ENCODE peak calls at places on chromosome 12, in six cellular contexts. One of them, this sample, is unnamed.

GRCh38 chr12:75207338-75208083 is 2.1 kb downstream of the KCNC2 start:
- DNase-seq in BE2C: no peak
- DNase-seq in astrocyte of the spinal cord: no peak
- DNase-seq in transverse colon: no peak
- DNase-seq in neural progenitor cell: peak
- DNase-seq in cardiac fibroblast: no peak
- DNase-seq in this sample: no peak

GRCh38 chr12:1855241-1855640 is 34.9 kb downstream of the LRTM2 start:
- DNase-seq in cardiac fibroblast: peak
- DNase-seq in transverse colon: no peak
- DNase-seq in neural progenitor cell: no peak
- DNase-seq in BE2C: no peak
- DNase-seq in astrocyte of the spinal cord: no peak
- DNase-seq in this sample: no peak

GRCh38 chr12:18703916-18704315 is 33.9 kb downstream of the PLCZ1 start:
- DNase-seq in cardiac fibroblast: no peak
- DNase-seq in neural progenitor cell: no peak
- DNase-seq in astrocyte of the spinal cord: no peak
- DNase-seq in BE2C: no peak
- DNase-seq in transverse colon: no peak
- DNase-seq in this sample: no peak

GRCh38 chr12:124655317-124656213 is 88.2 kb upstream of the NCOR2 start:
- DNase-seq in BE2C: peak
- DNase-seq in neural progenitor cell: peak
- DNase-seq in transverse colon: peak
- DNase-seq in astrocyte of the spinal cord: peak
- DNase-seq in cardiac fibroblast: peak
- DNase-seq in this sample: peak

GRCh38 chr12:113407931-113408585 is 4.4 kb upstream of the SDS start:
- DNase-seq in cardiac fibroblast: peak
- DNase-seq in neural progenitor cell: no peak
- DNase-seq in astrocyte of the spinal cord: peak
- DNase-seq in BE2C: no peak
- DNase-seq in transverse colon: no peak
- DNase-seq in this sample: no peak

GRCh38 chr12:69783365-69783764 is 41.7 kb upstream of the MYRFL start:
- DNase-seq in astrocyte of the spinal cord: no peak
- DNase-seq in cardiac fibroblast: no peak
- DNase-seq in neural progenitor cell: peak
- DNase-seq in BE2C: no peak
- DNase-seq in transverse colon: no peak
- DNase-seq in this sample: no peak

GRCh38 chr12:70960484-70960883 is 39.9 kb upstream of the PTPRR start:
- DNase-seq in astrocyte of the spinal cord: no peak
- DNase-seq in neural progenitor cell: no peak
- DNase-seq in BE2C: no peak
- DNase-seq in cardiac fibroblast: no peak
- DNase-seq in transverse colon: no peak
- DNase-seq in this sample: no peak

GRCh38 chr12:62846506-62846905 is 88.4 kb downstream of the PPM1H start:
- DNase-seq in cardiac fibroblast: no peak
- DNase-seq in astrocyte of the spinal cord: peak
- DNase-seq in BE2C: no peak
- DNase-seq in neural progenitor cell: no peak
- DNase-seq in transverse colon: no peak
- DNase-seq in this sample: no peak

GRCh38 chr12:123024819-123025391 is 44.4 kb downstream of the ARL6IP4 start:
- DNase-seq in neural progenitor cell: no peak
- DNase-seq in BE2C: no peak
- DNase-seq in astrocyte of the spinal cord: peak
- DNase-seq in cardiac fibroblast: no peak
- DNase-seq in transverse colon: no peak
- DNase-seq in this sample: no peak

GRCh38 chr12:96522690-96523089 is 33.3 kb downstream of the CFAP54 start:
- DNase-seq in neural progenitor cell: no peak
- DNase-seq in transverse colon: no peak
- DNase-seq in BE2C: no peak
- DNase-seq in cardiac fibroblast: no peak
- DNase-seq in astrocyte of the spinal cord: no peak
- DNase-seq in this sample: no peak

GRCh38 chr12:14950982-14951746 is 10.2 kb downstream of the ARHGDIB start:
- DNase-seq in astrocyte of the spinal cord: no peak
- DNase-seq in neural progenitor cell: peak
- DNase-seq in transverse colon: peak
- DNase-seq in BE2C: no peak
- DNase-seq in cardiac fibroblast: peak
- DNase-seq in this sample: no peak

GRCh38 chr12:95634622-95635621 is 83.6 kb upstream of the USP44 start:
- DNase-seq in astrocyte of the spinal cord: peak
- DNase-seq in transverse colon: peak
- DNase-seq in BE2C: peak
- DNase-seq in neural progenitor cell: no peak
- DNase-seq in cardiac fibroblast: peak
- DNase-seq in this sample: no peak

GRCh38 chr12:57983150-57983857 is 41.9 kb downstream of the ATP23 start:
- DNase-seq in cardiac fibroblast: peak
- DNase-seq in transverse colon: peak
- DNase-seq in astrocyte of the spinal cord: peak
- DNase-seq in BE2C: peak
- DNase-seq in neural progenitor cell: peak
- DNase-seq in this sample: peak

GRCh38 chr12:105214670-105215375 is 21.2 kb downstream of the APPL2 start:
- DNase-seq in neural progenitor cell: no peak
- DNase-seq in BE2C: no peak
- DNase-seq in transverse colon: peak
- DNase-seq in astrocyte of the spinal cord: no peak
- DNase-seq in cardiac fibroblast: peak
- DNase-seq in this sample: no peak

GRCh38 chr12:85277900-85278597 is 2.0 kb upstream of the ALX1 start:
- DNase-seq in transverse colon: peak
- DNase-seq in neural progenitor cell: peak
- DNase-seq in astrocyte of the spinal cord: peak
- DNase-seq in BE2C: no peak
- DNase-seq in cardiac fibroblast: no peak
- DNase-seq in this sample: no peak

GRCh38 chr12:85698937-85699336 is 137.3 kb downstream of the RASSF9 start:
- DNase-seq in astrocyte of the spinal cord: no peak
- DNase-seq in BE2C: no peak
- DNase-seq in cardiac fibroblast: no peak
- DNase-seq in neural progenitor cell: no peak
- DNase-seq in transverse colon: no peak
- DNase-seq in this sample: no peak

GRCh38 chr12:11798856-11799530 is 149.5 kb downstream of the ETV6 start:
- DNase-seq in cardiac fibroblast: peak
- DNase-seq in astrocyte of the spinal cord: peak
- DNase-seq in BE2C: no peak
- DNase-seq in neural progenitor cell: no peak
- DNase-seq in transverse colon: no peak
- DNase-seq in this sample: no peak

GRCh38 chr12:114238808-114239207 is 167.1 kb downstream of the TBX5 start:
- DNase-seq in astrocyte of the spinal cord: no peak
- DNase-seq in cardiac fibroblast: peak
- DNase-seq in transverse colon: no peak
- DNase-seq in BE2C: peak
- DNase-seq in neural progenitor cell: no peak
- DNase-seq in this sample: no peak

GRCh38 chr12:98532687-98533304 is 17.4 kb downstream of the TMPO start:
- DNase-seq in astrocyte of the spinal cord: peak
- DNase-seq in BE2C: no peak
- DNase-seq in cardiac fibroblast: peak
- DNase-seq in transverse colon: no peak
- DNase-seq in neural progenitor cell: peak
- DNase-seq in this sample: no peak

GRCh38 chr12:5276327-5276880 is 155.5 kb upstream of the NTF3 start:
- DNase-seq in astrocyte of the spinal cord: no peak
- DNase-seq in BE2C: no peak
- DNase-seq in cardiac fibroblast: no peak
- DNase-seq in transverse colon: no peak
- DNase-seq in neural progenitor cell: no peak
- DNase-seq in this sample: no peak

GRCh38 chr12:56104109-56104814 is at the start of gene PA2G4:
- DNase-seq in transverse colon: peak
- DNase-seq in BE2C: peak
- DNase-seq in astrocyte of the spinal cord: peak
- DNase-seq in neural progenitor cell: peak
- DNase-seq in cardiac fibroblast: peak
- DNase-seq in this sample: peak

GRCh38 chr12:62251609-62251958 is 8.6 kb upstream of the USP15 start:
- DNase-seq in cardiac fibroblast: no peak
- DNase-seq in transverse colon: no peak
- DNase-seq in BE2C: no peak
- DNase-seq in neural progenitor cell: no peak
- DNase-seq in astrocyte of the spinal cord: no peak
- DNase-seq in this sample: no peak

GRCh38 chr12:89364631-89365030 is 12.3 kb upstream of the DUSP6 start:
- DNase-seq in neural progenitor cell: no peak
- DNase-seq in transverse colon: no peak
- DNase-seq in cardiac fibroblast: no peak
- DNase-seq in astrocyte of the spinal cord: no peak
- DNase-seq in BE2C: no peak
- DNase-seq in this sample: no peak

GRCh38 chr12:49791700-49792099 is 36.5 kb downstream of the NCKAP5L start:
- DNase-seq in transverse colon: no peak
- DNase-seq in astrocyte of the spinal cord: no peak
- DNase-seq in cardiac fibroblast: no peak
- DNase-seq in neural progenitor cell: no peak
- DNase-seq in BE2C: no peak
- DNase-seq in this sample: no peak

GRCh38 chr12:15852383-15852782 is 29.8 kb upstream of the STRAP start:
- DNase-seq in transverse colon: no peak
- DNase-seq in BE2C: no peak
- DNase-seq in astrocyte of the spinal cord: peak
- DNase-seq in cardiac fibroblast: peak
- DNase-seq in neural progenitor cell: no peak
- DNase-seq in this sample: no peak

GRCh38 chr12:88553941-88554658 is 26.2 kb downstream of the KITLG start:
- DNase-seq in astrocyte of the spinal cord: peak
- DNase-seq in cardiac fibroblast: peak
- DNase-seq in neural progenitor cell: peak
- DNase-seq in transverse colon: no peak
- DNase-seq in BE2C: no peak
- DNase-seq in this sample: no peak

GRCh38 chr12:26233620-26234019 is 38.2 kb downstream of the SSPN start:
- DNase-seq in transverse colon: no peak
- DNase-seq in neural progenitor cell: no peak
- DNase-seq in cardiac fibroblast: peak
- DNase-seq in BE2C: no peak
- DNase-seq in astrocyte of the spinal cord: peak
- DNase-seq in this sample: no peak

GRCh38 chr12:65778268-65779090 is 45.8 kb upstream of the HMGA2 start:
- DNase-seq in transverse colon: no peak
- DNase-seq in BE2C: no peak
- DNase-seq in cardiac fibroblast: peak
- DNase-seq in astrocyte of the spinal cord: peak
- DNase-seq in neural progenitor cell: no peak
- DNase-seq in this sample: no peak

GRCh38 chr12:89040146-89040964 is 311.9 kb downstream of the DUSP6 start:
- DNase-seq in astrocyte of the spinal cord: peak
- DNase-seq in BE2C: no peak
- DNase-seq in cardiac fibroblast: peak
- DNase-seq in transverse colon: peak
- DNase-seq in neural progenitor cell: no peak
- DNase-seq in this sample: no peak

GRCh38 chr12:64180951-64181350 is 41.1 kb downstream of the KICS2 start:
- DNase-seq in transverse colon: no peak
- DNase-seq in cardiac fibroblast: peak
- DNase-seq in neural progenitor cell: no peak
- DNase-seq in BE2C: no peak
- DNase-seq in astrocyte of the spinal cord: peak
- DNase-seq in this sample: no peak
- H3K4me3 ChIP-seq in transverse colon: no peak
- H3K4me3 ChIP-seq in cardiac fibroblast: no peak
- H3K4me3 ChIP-seq in neural progenitor cell: no peak
- H3K4me3 ChIP-seq in BE2C: no peak
- H3K4me3 ChIP-seq in astrocyte of the spinal cord: no peak
- H3K4me3 ChIP-seq in this sample: no peak

GRCh38 chr12:120394483-120395367 is 25.8 kb upstream of the MSI1 start:
- DNase-seq in cardiac fibroblast: no peak
- DNase-seq in neural progenitor cell: peak
- DNase-seq in transverse colon: peak
- DNase-seq in astrocyte of the spinal cord: no peak
- DNase-seq in BE2C: no peak
- DNase-seq in this sample: peak
- H3K4me3 ChIP-seq in cardiac fibroblast: no peak
- H3K4me3 ChIP-seq in neural progenitor cell: peak
- H3K4me3 ChIP-seq in transverse colon: no peak
- H3K4me3 ChIP-seq in astrocyte of the spinal cord: no peak
- H3K4me3 ChIP-seq in BE2C: no peak
- H3K4me3 ChIP-seq in this sample: peak

GRCh38 chr12:132078190-132078589 is 65.9 kb downstream of the DDX51 start:
- DNase-seq in BE2C: no peak
- DNase-seq in cardiac fibroblast: peak
- DNase-seq in neural progenitor cell: no peak
- DNase-seq in astrocyte of the spinal cord: peak
- DNase-seq in transverse colon: no peak
- DNase-seq in this sample: no peak

GRCh38 chr12:132077322-132078100 is 66.6 kb downstream of the DDX51 start:
- DNase-seq in transverse colon: no peak
- DNase-seq in neural progenitor cell: no peak
- DNase-seq in astrocyte of the spinal cord: no peak
- DNase-seq in BE2C: no peak
- DNase-seq in cardiac fibroblast: no peak
- DNase-seq in this sample: no peak

GRCh38 chr12:132079190-132079589 is 64.9 kb downstream of the DDX51 start:
- DNase-seq in cardiac fibroblast: no peak
- DNase-seq in transverse colon: no peak
- DNase-seq in astrocyte of the spinal cord: no peak
- DNase-seq in BE2C: no peak
- DNase-seq in neural progenitor cell: no peak
- DNase-seq in this sample: no peak

GRCh38 chr12:132081423-132081822 is 62.7 kb downstream of the DDX51 start:
- DNase-seq in astrocyte of the spinal cord: no peak
- DNase-seq in transverse colon: no peak
- DNase-seq in cardiac fibroblast: no peak
- DNase-seq in neural progenitor cell: no peak
- DNase-seq in BE2C: no peak
- DNase-seq in this sample: no peak

DNA sequence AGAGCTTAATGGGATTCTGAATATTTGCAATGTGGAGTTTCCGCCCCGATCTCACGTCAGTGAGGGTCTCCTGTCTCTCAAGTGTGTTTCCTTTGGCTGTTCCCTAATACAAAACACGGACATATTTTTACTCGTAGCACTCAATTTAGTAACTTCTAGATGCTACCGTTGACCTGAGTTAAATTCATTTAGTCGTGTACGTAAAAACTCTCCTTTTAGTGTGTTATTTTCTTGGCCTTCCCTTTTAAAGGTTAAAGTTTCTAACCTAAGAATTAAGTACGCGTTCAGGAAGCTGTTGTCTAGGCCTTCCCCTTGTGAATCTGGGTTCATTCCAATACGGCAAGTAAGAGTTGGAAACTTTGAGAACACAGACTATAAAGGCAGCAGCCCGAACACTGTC is 64.4 kb downstream of the DDX51 start:
- DNase-seq in neural progenitor cell: no peak
- DNase-seq in transverse colon: no peak
- DNase-seq in cardiac fibroblast: no peak
- DNase-seq in astrocyte of the spinal cord: no peak
- DNase-seq in BE2C: no peak
- DNase-seq in this sample: no peak
- H3K4me3 ChIP-seq in neural progenitor cell: no peak
- H3K4me3 ChIP-seq in transverse colon: no peak
- H3K4me3 ChIP-seq in cardiac fibroblast: no peak
- H3K4me3 ChIP-seq in astrocyte of the spinal cord: no peak
- H3K4me3 ChIP-seq in BE2C: no peak
- H3K4me3 ChIP-seq in this sample: no peak

GRCh38 chr12:132558861-132559623 is 51.3 kb downstream of the LRCOL1 start:
- DNase-seq in neural progenitor cell: peak
- DNase-seq in astrocyte of the spinal cord: no peak
- DNase-seq in BE2C: no peak
- DNase-seq in transverse colon: no peak
- DNase-seq in cardiac fibroblast: no peak
- DNase-seq in this sample: peak
- H3K4me3 ChIP-seq in neural progenitor cell: peak
- H3K4me3 ChIP-seq in astrocyte of the spinal cord: peak
- H3K4me3 ChIP-seq in BE2C: no peak
- H3K4me3 ChIP-seq in transverse colon: peak
- H3K4me3 ChIP-seq in cardiac fibroblast: peak
- H3K4me3 ChIP-seq in this sample: peak